ENCODE peak calls at places on chromosomes 12 and 14, in seven cellular contexts. F, U, R, S, V, Q and J are unnamed samples.
A peak's percentile ranks its signal among the peaks of the same experiment; 100 is the strongest.

GRCh38 chr14:21241218-21241819 is 27.9 kb downstream of the HNRNPC start:
- DNase-seq in F (no peak), U (peak; percentile 11), R (no peak), S (no peak), V (no peak), Q (no peak), J (no peak)

GRCh38 chr14:55019968-55020554 is 6.8 kb downstream of the WDHD1 start:
- DNase-seq in F (peak; percentile 23), U (no peak), R (no peak), S (no peak), V (no peak), Q (no peak), J (no peak)

GRCh38 chr12:109461846-109462766 is 15.0 kb downstream of the KCTD10 start:
- DNase-seq in F (peak; percentile 92), U (peak; percentile 80), R (no peak), S (peak; percentile 44), V (no peak), Q (peak; percentile 63), J (no peak)

GRCh38 chr14:23195552-23196101 is 12.2 kb upstream of the SLC7A8 start:
- DNase-seq in F (no peak), U (no peak), R (no peak), S (no peak), V (no peak), Q (no peak), J (no peak)

GRCh38 chr14:51869426-51870113 is 9.2 kb downstream of the GNG2 start:
- DNase-seq in F (no peak), U (no peak), R (no peak), S (no peak), V (peak; percentile 88), Q (no peak), J (no peak)

GRCh38 chr14:23641915-23642588 is 5.9 kb downstream of the DHRS2 start:
- DNase-seq in F (no peak), U (no peak), R (no peak), S (no peak), V (no peak), Q (no peak), J (no peak)

GRCh38 chr12:50192908-50193307 is 25.7 kb upstream of the CERS5 start:
- DNase-seq in F (no peak), U (no peak), R (no peak), S (no peak), V (no peak), Q (no peak), J (no peak)

GRCh38 chr12:131713349-131713748 is 2.5 kb downstream of the SFSWAP start:
- DNase-seq in F (no peak), U (no peak), R (no peak), S (no peak), V (peak; percentile 55), Q (no peak), J (no peak)

GRCh38 chr12:107568718-107569117 is 116.9 kb upstream of the PWP1 start:
- DNase-seq in F (peak; percentile 88), U (no peak), R (no peak), S (no peak), V (no peak), Q (no peak), J (no peak)

GRCh38 chr12:9134981-9135628 is 19.4 kb upstream of the A2M start:
- DNase-seq in F (peak; percentile 43), U (no peak), R (no peak), S (no peak), V (no peak), Q (peak; percentile 46), J (no peak)

GRCh38 chr12:82874935-82875334 is 188.2 kb downstream of the TMTC2 start:
- DNase-seq in F (peak; percentile 72), U (no peak), R (no peak), S (no peak), V (no peak), Q (no peak), J (no peak)

GRCh38 chr14:72736348-72736747 is 157.6 kb downstream of the DPF3 start:
- DNase-seq in F (no peak), U (no peak), R (no peak), S (no peak), V (no peak), Q (no peak), J (no peak)

GRCh38 chr14:102344485-102344884 is 18.2 kb downstream of the CINP start:
- DNase-seq in F (no peak), U (no peak), R (no peak), S (no peak), V (no peak), Q (no peak), J (no peak)

GRCh38 chr12:120654656-120655055 is 14.2 kb downstream of the CABP1 start:
- DNase-seq in F (no peak), U (no peak), R (no peak), S (no peak), V (no peak), Q (no peak), J (no peak)

GRCh38 chr14:34965912-34966311 is 16.9 kb upstream of the SRP54 start:
- DNase-seq in F (no peak), U (no peak), R (no peak), S (no peak), V (no peak), Q (no peak), J (no peak)

GRCh38 chr14:24710403-24711063 is 76.5 kb upstream of the GZMB start:
- DNase-seq in F (peak; percentile 58), U (peak; percentile 2), R (peak; percentile 30), S (peak; percentile 5), V (peak; percentile 82), Q (no peak), J (peak; percentile 29)

GRCh38 chr12:11621797-11622423 is 27.6 kb upstream of the ETV6 start:
- DNase-seq in F (no peak), U (no peak), R (peak; percentile 43), S (no peak), V (no peak), Q (no peak), J (no peak)

GRCh38 chr12:121602766-121603165 is 21.9 kb upstream of the KDM2B start:
- DNase-seq in F (no peak), U (no peak), R (no peak), S (no peak), V (no peak), Q (no peak), J (no peak)

GRCh38 chr12:3004655-3005565 is 45.7 kb downstream of the TEAD4 start:
- DNase-seq in F (peak; percentile 17), U (no peak), R (no peak), S (no peak), V (no peak), Q (no peak), J (no peak)

GRCh38 chr14:50605776-50606175 is 45.8 kb downstream of the ATL1 start:
- DNase-seq in F (no peak), U (no peak), R (no peak), S (no peak), V (no peak), Q (no peak), J (no peak)

GRCh38 chr14:38608244-38608643 is 352.4 kb upstream of the CLEC14A start:
- DNase-seq in F (no peak), U (no peak), R (no peak), S (no peak), V (no peak), Q (no peak), J (no peak)

GRCh38 chr14:100446572-100446971 is 123.4 kb downstream of the SLC25A47 start:
- DNase-seq in F (no peak), U (no peak), R (no peak), S (no peak), V (no peak), Q (no peak), J (no peak)

GRCh38 chr14:61341275-61342210 is 20.2 kb downstream of the PRKCH start:
- DNase-seq in F (peak; percentile 69), U (no peak), R (no peak), S (no peak), V (no peak), Q (no peak), J (no peak)

GRCh38 chr12:59823535-59823934 is 227.7 kb downstream of the SLC16A7 start:
- DNase-seq in F (no peak), U (no peak), R (no peak), S (no peak), V (no peak), Q (no peak), J (no peak)

GRCh38 chr12:41011939-41012338 is 176.2 kb upstream of the PDZRN4 start:
- DNase-seq in F (no peak), U (no peak), R (no peak), S (no peak), V (no peak), Q (no peak), J (no peak)

GRCh38 chr14:26370118-26370517 is 227.7 kb downstream of the NOVA1 start:
- DNase-seq in F (no peak), U (no peak), R (no peak), S (no peak), V (no peak), Q (no peak), J (no peak)

GRCh38 chr12:9736931-9737705 is 4.2 kb upstream of the CLECL1 start:
- DNase-seq in F (no peak), U (no peak), R (peak; percentile 56), S (no peak), V (no peak), Q (no peak), J (no peak)

GRCh38 chr14:91229005-91229382 is 15.5 kb downstream of the GPR68 start:
- DNase-seq in F (no peak), U (no peak), R (no peak), S (no peak), V (no peak), Q (no peak), J (no peak)

GRCh38 chr12:58117667-58118066 is 176.3 kb downstream of the ATP23 start:
- DNase-seq in F (no peak), U (no peak), R (no peak), S (no peak), V (no peak), Q (no peak), J (no peak)

GRCh38 chr14:101717663-101718490 is 43.6 kb upstream of the PPP2R5C start:
- DNase-seq in F (no peak), U (no peak), R (no peak), S (no peak), V (no peak), Q (no peak), J (no peak)

GRCh38 chr12:14129601-14130178 is 148.3 kb upstream of the GRIN2B start:
- DNase-seq in F (no peak), U (no peak), R (no peak), S (no peak), V (no peak), Q (no peak), J (no peak)

GRCh38 chr12:120000556-120000955 is 11.5 kb downstream of the BICDL1 start:
- DNase-seq in F (no peak), U (no peak), R (no peak), S (no peak), V (no peak), Q (no peak), J (no peak)